ENCODE peak calls at places on chromosomes 6 and 20, in four cellular contexts. U is HepG2, W is GM12878, V is K562. G is an unnamed sample.

GRCh38 chr20:24639167-24639548 is 169.7 kb downstream of the SYNDIG1 start:
- DNase-seq in V (no peak), U (no peak), W (no peak), G (no peak)

GRCh38 chr6:125991653-125992052 is 5.3 kb downstream of the TRMT11 start:
- DNase-seq in V (no peak), W (no peak), U (no peak), G (no peak)

GRCh38 chr20:45506927-45507820 is 8.2 kb downstream of the SPINT3 start:
- DNase-seq in U (no peak), V (no peak), W (peak; percentile 17), G (no peak)

GRCh38 chr6:78483141-78483540 is 384.2 kb upstream of the IRAK1BP1 start:
- DNase-seq in W (no peak), V (no peak), U (no peak), G (no peak)

GRCh38 chr6:163418273-163419029 is 3.9 kb downstream of the QKI start:
- DNase-seq in U (no peak), W (no peak), V (no peak), G (no peak)

GRCh38 chr20:58911970-58912369 is 59.5 kb downstream of the GNAS start:
- DNase-seq in U (no peak), V (no peak), W (no peak), G (no peak)

GRCh38 chr6:150730801-150731445 is 131.2 kb downstream of the PLEKHG1 start:
- DNase-seq in V (no peak), U (no peak), W (no peak), G (no peak)

GRCh38 chr20:62401331-62401779 is 5.7 kb downstream of the CABLES2 start:
- DNase-seq in U (no peak), V (no peak), W (no peak), G (no peak)

GRCh38 chr6:139542351-139542750 is 167.9 kb upstream of the CITED2 start:
- DNase-seq in V (no peak), W (no peak), U (no peak), G (no peak)

GRCh38 chr6:81049425-81050042 is 702.9 kb downstream of the TENT5A start:
- DNase-seq in V (no peak), U (no peak), W (no peak), G (no peak)

GRCh38 chr20:37734228-37734980 is 40.6 kb downstream of the CTNNBL1 start:
- DNase-seq in U (no peak), W (no peak), V (no peak), G (no peak)

GRCh38 chr20:8331740-8332412 is 199.8 kb downstream of the PLCB1 start:
- DNase-seq in W (no peak), U (peak; percentile 86), V (no peak), G (no peak)

GRCh38 chr6:146893690-146894089 is 294.9 kb downstream of the ADGB start:
- DNase-seq in U (no peak), V (no peak), W (no peak), G (no peak)

GRCh38 chr6:113219783-113220182 is 637.4 kb upstream of the MARCKS start:
- DNase-seq in W (no peak), U (no peak), V (no peak), G (no peak)

GRCh38 chr6:24225838-24226237 is 99.8 kb downstream of the NRSN1 start:
- DNase-seq in W (no peak), V (no peak), U (no peak), G (no peak)

GRCh38 chr20:62817975-62818591 is 1.2 kb downstream of the COL9A3 start:
- DNase-seq in V (no peak), U (no peak), W (no peak), G (no peak)

GRCh38 chr20:24957326-24957996 is 8.4 kb downstream of the CST7 start:
- DNase-seq in V (no peak), U (no peak), W (no peak), G (no peak)

GRCh38 chr6:149213829-149214228 is 103.7 kb upstream of the TAB2 start:
- DNase-seq in W (no peak), U (no peak), V (no peak), G (no peak)

GRCh38 chr6:105981002-105981887 is 104.9 kb upstream of the PRDM1 start:
- DNase-seq in U (no peak), W (no peak), V (no peak), G (no peak)

GRCh38 chr6:47321582-47321981 is 11.9 kb upstream of the TNFRSF21 start:
- DNase-seq in V (peak; percentile 33), U (no peak), W (no peak), G (no peak)

GRCh38 chr6:147738516-147739187 is 230.2 kb downstream of the SAMD5 start:
- DNase-seq in W (no peak), V (no peak), U (no peak), G (no peak)

GRCh38 chr20:24643731-24644130 is 174.3 kb downstream of the SYNDIG1 start:
- DNase-seq in U (no peak), V (no peak), W (no peak), G (no peak)

GRCh38 chr6:157831018-157831369 is 7.9 kb downstream of the SNX9 start:
- DNase-seq in V (no peak), U (no peak), W (no peak), G (no peak)

GRCh38 chr6:157830354-157831017 is 7.4 kb downstream of the SNX9 start:
- DNase-seq in V (no peak), W (peak; percentile 68), U (no peak), G (no peak)

GRCh38 chr6:157831424-157832249 is 8.6 kb downstream of the SNX9 start:
- DNase-seq in W (no peak), U (no peak), V (no peak), G (no peak)

GRCh38 chr6:157834549-157834948 is 11.5 kb downstream of the SNX9 start:
- DNase-seq in W (no peak), U (no peak), V (no peak), G (no peak)

GRCh38 chr6:157832250-157832967 is 9.4 kb downstream of the SNX9 start:
- DNase-seq in U (no peak), W (no peak), V (no peak), G (no peak)
- TF ChIP-seq TARDBP in U (no peak), W (no peak), V (no peak), G (no peak)

GRCh38 chr20:35592339-35592960 is 23.2 kb upstream of the SPAG4 start:
- DNase-seq in U (no peak), W (no peak), V (no peak), G (no peak)

GRCh38 chr20:35583636-35584560 is 31.7 kb upstream of the SPAG4 start:
- DNase-seq in U (no peak), W (no peak), V (no peak), G (no peak)

GRCh38 chr20:35582741-35583404 is 32.8 kb upstream of the SPAG4 start:
- DNase-seq in V (no peak), U (no peak), W (no peak), G (no peak)

GRCh38 chr20:35588397-35588796 is 27.2 kb upstream of the SPAG4 start:
- DNase-seq in W (no peak), U (no peak), V (no peak), G (no peak)
- TF ChIP-seq FOXK2 in W (no peak), U (no peak), V (no peak), G (no peak)

GRCh38 chr6:117210279-117210678 is 55.1 kb upstream of the VGLL2 start:
- DNase-seq in V (no peak), U (no peak), W (no peak), G (no peak)

GRCh38 chr6:117215353-117216090 is 49.8 kb upstream of the VGLL2 start:
- DNase-seq in W (no peak), U (no peak), V (no peak), G (no peak)
- TF ChIP-seq TARDBP in W (no peak), U (no peak), V (no peak), G (no peak)

GRCh38 chr6:127302728-127303675 is 36.3 kb downstream of the RNF146 start:
- DNase-seq in V (peak; percentile 21), W (no peak), U (peak; percentile 25), G (peak; percentile 58)
- TF ChIP-seq FOXK2 in V (no peak), W (no peak), U (no peak), G (no peak)

GRCh38 chr20:12180107-12180661 is 262.5 kb downstream of the BTBD3 start:
- DNase-seq in V (no peak), U (no peak), W (no peak), G (no peak)
- TF ChIP-seq TARDBP in V (no peak), U (no peak), W (no peak), G (no peak)

DNA sequence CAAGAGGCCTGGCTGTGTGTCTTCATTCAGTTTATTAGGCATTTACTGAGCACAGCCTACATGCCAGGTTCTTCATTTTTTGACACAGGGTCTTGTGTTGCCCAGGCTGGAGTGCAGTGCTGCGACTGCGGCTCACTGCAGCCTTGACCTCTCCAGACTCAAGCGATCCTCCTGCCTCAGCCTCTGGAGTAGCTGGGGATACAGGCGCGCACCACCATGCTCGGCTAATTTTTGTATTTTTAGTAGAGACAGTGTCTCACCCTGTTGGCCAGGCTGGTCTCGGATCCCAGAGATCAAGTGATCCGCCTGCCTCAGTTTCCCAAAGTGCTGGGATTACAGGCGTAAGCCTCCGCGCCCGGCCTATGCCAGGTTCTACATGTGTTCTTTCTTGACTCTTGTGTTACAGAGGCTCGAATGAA is 601 bp upstream of the ATRN start:
- DNase-seq in U (no peak), W (no peak), V (no peak), G (no peak)
- TF ChIP-seq FOXK2 in U (no peak), W (no peak), V (no peak), G (no peak)

GRCh38 chr6:40163924-40164323 is 229.7 kb upstream of the MOCS1 start:
- DNase-seq in U (no peak), V (peak; percentile 20), W (no peak), G (no peak)

GRCh38 chr6:40166963-40167362 is 232.7 kb upstream of the MOCS1 start:
- DNase-seq in W (no peak), U (no peak), V (no peak), G (no peak)

GRCh38 chr6:40165036-40165709 is 230.9 kb upstream of the MOCS1 start:
- DNase-seq in V (peak; percentile 67), U (no peak), W (no peak), G (no peak)

GRCh38 chr6:40162074-40162473 is 227.8 kb upstream of the MOCS1 start:
- DNase-seq in W (no peak), V (no peak), U (no peak), G (no peak)

GRCh38 chr6:40164345-40164755 is 230.1 kb upstream of the MOCS1 start:
- DNase-seq in V (peak; percentile 91), W (no peak), U (no peak), G (no peak)
- TF ChIP-seq TARDBP in V (no peak), W (no peak), U (no peak), G (no peak)

GRCh38 chr20:50520222-50520877 is 10.2 kb downstream of the PTPN1 start:
- DNase-seq in V (no peak), U (no peak), W (no peak), G (no peak)
- TF ChIP-seq FOXK2 in V (no peak), U (no peak), W (no peak), G (no peak)